ENCODE peak calls at places on chromosomes 5 and 9, in ten cellular contexts. V is astrocyte of the spinal cord; B is body of pancreas; C is glutamatergic neuron; O is CD8-positive, alpha-beta T cell; Q is lung; H is activated CD8-positive, alpha-beta T cell treated with anti-CD3 and anti-CD28 coated beads for 36 hours; L is heart left ventricle; W is left lung; E is A549. Y is an unnamed sample.

GRCh38 chr9:123796618-123797484 is 133.1 kb downstream of the DENND1A start:
- DNase-seq in V (no peak), B (no peak), C (no peak), O (no peak), Q (no peak), H (no peak), L (no peak), W (no peak), E (no peak), Y (no peak)

GRCh38 chr9:81264516-81264915 is 424.8 kb downstream of the TLE1 start:
- DNase-seq in V (peak), B (peak), C (peak), O (no peak), Q (no peak), H (no peak), L (no peak), W (no peak), E (no peak), Y (no peak)

GRCh38 chr9:35816708-35817107 is 1.9 kb upstream of the HINT2 start:
- DNase-seq in V (no peak), B (no peak), C (peak), O (no peak), Q (no peak), H (no peak), L (no peak), W (no peak), E (peak), Y (no peak)

GRCh38 chr9:26809795-26810194 is 82.8 kb downstream of the CAAP1 start:
- DNase-seq in V (peak), B (no peak), C (no peak), O (no peak), Q (no peak), H (no peak), L (no peak), W (no peak), E (peak), Y (no peak)

GRCh38 chr5:158456756-158457155 is 597.8 kb upstream of the CLINT1 start:
- DNase-seq in V (peak), B (peak), C (no peak), O (no peak), Q (no peak), H (peak), L (peak), W (peak), E (peak), Y (no peak)

GRCh38 chr5:171598279-171599152 is 179.1 kb downstream of the FGF18 start:
- DNase-seq in V (no peak), B (no peak), C (no peak), O (no peak), Q (no peak), H (no peak), L (no peak), W (no peak), E (no peak), Y (no peak)

GRCh38 chr5:28369418-28369817 is 1331.0 kb upstream of the CDH9 start:
- DNase-seq in V (peak), B (no peak), C (no peak), O (no peak), Q (no peak), H (no peak), L (no peak), W (no peak), E (no peak), Y (no peak)

GRCh38 chr5:64594601-64595518 is 89.0 kb downstream of the RGS7BP start:
- DNase-seq in V (no peak), B (no peak), C (no peak), O (no peak), Q (no peak), H (no peak), L (no peak), W (no peak), E (peak), Y (no peak)

GRCh38 chr5:108193021-108193795 is 188.7 kb downstream of the FBXL17 start:
- DNase-seq in V (peak), B (no peak), C (no peak), O (no peak), Q (no peak), H (no peak), L (no peak), W (no peak), E (peak), Y (no peak)

GRCh38 chr5:109654455-109654854 is 35.3 kb upstream of the MAN2A1 start:
- DNase-seq in V (peak), B (no peak), C (no peak), O (no peak), Q (no peak), H (peak), L (no peak), W (no peak), E (no peak), Y (no peak)

GRCh38 chr9:80899208-80899607 is 790.1 kb downstream of the TLE1 start:
- DNase-seq in V (peak), B (no peak), C (no peak), O (no peak), Q (no peak), H (no peak), L (no peak), W (no peak), E (no peak), Y (no peak)

GRCh38 chr9:132311978-132312377 is 42.8 kb downstream of the SETX start:
- DNase-seq in V (no peak), B (no peak), C (no peak), O (no peak), Q (no peak), H (no peak), L (no peak), W (no peak), E (no peak), Y (no peak)

GRCh38 chr5:78795757-78796156 is 147.2 kb upstream of the LHFPL2 start:
- DNase-seq in V (peak), B (no peak), C (no peak), O (no peak), Q (no peak), H (no peak), L (no peak), W (no peak), E (peak), Y (no peak)

GRCh38 chr5:83972909-83973308 is 252.3 kb upstream of the HAPLN1 start:
- DNase-seq in V (no peak), B (no peak), C (no peak), O (no peak), Q (no peak), H (no peak), L (no peak), W (no peak), E (no peak), Y (no peak)

GRCh38 chr5:92222449-92222848 is 839.3 kb upstream of the ARRDC3 start:
- DNase-seq in V (peak), B (no peak), C (no peak), O (no peak), Q (no peak), H (no peak), L (no peak), W (no peak), E (peak), Y (no peak)
- TF ChIP-seq CTCF in V (peak), B (no peak), C (no peak), O (no peak), Q (no peak), H (no peak), L (no peak), W (no peak), E (no peak), Y (peak)

DNA sequence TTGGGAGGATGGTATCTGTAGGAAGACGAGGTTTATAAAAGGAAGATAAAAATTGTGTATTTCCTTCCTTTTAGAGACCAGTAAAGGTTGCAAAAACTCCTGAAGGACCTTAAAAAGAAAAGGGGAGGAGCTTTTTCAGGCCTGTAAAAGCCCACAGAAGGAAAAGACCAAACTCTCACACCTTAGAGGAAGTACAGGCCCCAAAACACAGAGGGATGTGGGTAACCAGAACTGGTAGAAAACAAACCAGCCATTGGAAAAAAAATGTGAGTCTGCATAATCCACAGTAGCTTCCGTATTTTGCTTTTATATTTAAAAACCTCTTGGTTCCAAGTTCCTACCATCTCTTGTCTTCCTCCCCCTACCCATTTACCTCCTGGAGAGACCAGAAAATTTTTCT is 8.5 kb downstream of the GIN1 start:
- DNase-seq in V (no peak), B (no peak), C (no peak), O (no peak), Q (no peak), H (peak), L (no peak), W (no peak), E (no peak), Y (no peak)
- TF ChIP-seq CTCF in V (no peak), B (no peak), C (no peak), O (no peak), Q (no peak), H (no peak), L (no peak), W (no peak), E (no peak), Y (no peak)

GRCh38 chr5:103621548-103621930 is 59.0 kb upstream of the NUDT12 start:
- DNase-seq in V (peak), B (no peak), C (no peak), O (no peak), Q (no peak), H (no peak), L (no peak), W (no peak), E (no peak), Y (no peak)
- TF ChIP-seq CTCF in V (no peak), B (no peak), C (no peak), O (no peak), Q (no peak), H (no peak), L (no peak), W (no peak), E (no peak), Y (no peak)

GRCh38 chr5:921456-921855 is 28.8 kb downstream of the TRIP13 start:
- DNase-seq in V (no peak), B (no peak), C (no peak), O (no peak), Q (no peak), H (no peak), L (no peak), W (no peak), E (no peak), Y (no peak)

GRCh38 chr5:919356-920000 is 26.8 kb downstream of the TRIP13 start:
- DNase-seq in V (no peak), B (no peak), C (no peak), O (no peak), Q (no peak), H (no peak), L (no peak), W (no peak), E (peak), Y (no peak)

GRCh38 chr5:922745-923472 is 30.2 kb downstream of the TRIP13 start:
- DNase-seq in V (no peak), B (no peak), C (no peak), O (no peak), Q (no peak), H (no peak), L (no peak), W (no peak), E (no peak), Y (no peak)

GRCh38 chr5:922041-922744 is 29.5 kb downstream of the TRIP13 start:
- DNase-seq in V (no peak), B (no peak), C (no peak), O (no peak), Q (no peak), H (no peak), L (no peak), W (no peak), E (no peak), Y (no peak)

DNA sequence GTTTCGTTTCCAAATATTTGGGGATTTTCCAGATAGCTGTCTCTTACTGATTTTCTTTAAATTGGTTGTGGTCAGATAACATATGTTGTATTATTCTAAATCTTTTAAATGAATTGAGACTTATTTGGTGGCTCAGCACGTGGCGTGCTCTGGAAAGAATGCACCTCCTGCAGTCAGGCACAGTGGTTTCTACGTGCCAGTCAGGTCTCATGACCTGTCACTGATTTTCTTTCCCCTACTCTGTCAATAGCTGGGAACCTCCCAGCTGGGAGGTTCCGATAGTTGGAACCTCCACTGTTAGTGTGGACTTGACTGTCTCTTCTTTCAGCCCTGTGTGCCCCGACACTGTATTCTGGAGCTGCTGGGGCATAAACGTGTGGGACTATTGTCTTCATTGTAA is 27.6 kb downstream of the TRIP13 start:
- DNase-seq in V (no peak), B (no peak), C (no peak), O (no peak), Q (no peak), H (no peak), L (no peak), W (no peak), E (no peak), Y (no peak)
- TF ChIP-seq CTCF in V (no peak), B (no peak), C (no peak), O (no peak), Q (no peak), H (no peak), L (no peak), W (no peak), E (no peak), Y (no peak)

DNA sequence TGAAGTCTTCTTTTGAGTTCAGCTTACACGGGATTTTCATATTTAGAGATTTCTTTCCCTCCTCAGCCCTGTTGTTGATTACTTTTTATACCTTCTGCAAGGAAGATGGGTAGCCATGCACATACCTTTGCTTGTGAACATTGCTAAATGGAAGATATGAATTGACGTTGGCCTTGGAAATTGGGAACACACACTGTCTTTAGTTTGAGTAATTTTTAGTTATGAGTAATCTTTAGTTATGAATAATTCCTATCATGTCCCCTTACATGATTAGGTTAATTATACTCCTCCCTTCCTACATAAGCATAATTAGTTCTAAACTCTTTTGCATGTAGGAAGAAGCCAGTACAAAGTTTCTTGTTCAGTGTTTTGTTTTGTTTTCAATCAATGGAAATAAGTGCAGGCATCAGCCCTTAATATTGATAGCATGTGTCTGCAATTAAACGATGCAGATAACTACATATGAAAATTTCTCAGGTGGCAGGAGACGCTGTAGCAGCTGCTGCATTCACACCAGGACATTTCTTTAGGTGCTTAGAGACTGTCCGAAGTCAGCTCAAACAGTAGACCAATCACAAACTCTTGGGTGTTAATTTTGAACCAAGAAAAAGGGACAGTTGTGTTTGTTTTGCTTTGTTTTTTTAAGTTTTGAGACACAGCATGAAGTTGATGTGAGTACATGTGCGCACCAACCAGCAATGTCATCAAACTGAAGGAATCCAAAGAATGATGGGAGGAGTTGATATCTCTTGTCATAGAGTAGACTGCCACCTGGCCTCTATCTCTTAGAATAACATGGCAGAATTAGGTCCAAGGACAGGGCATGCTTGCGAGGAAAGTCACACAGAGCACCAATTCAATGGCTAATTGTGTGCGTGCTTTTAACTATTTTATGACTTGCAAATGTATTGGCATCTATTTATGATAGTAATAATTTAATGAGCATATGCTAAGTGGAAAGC is 51.4 kb downstream of the SMARCA2 start:
- DNase-seq in V (peak), B (no peak), C (no peak), O (no peak), Q (no peak), H (no peak), L (no peak), W (no peak), E (peak), Y (peak)
- TF ChIP-seq CTCF in V (peak), B (no peak), C (no peak), O (peak), Q (no peak), H (peak), L (peak), W (no peak), E (peak), Y (peak)

Y was measured in LNCaP clone FGC.